ENCODE peak calls at places on chromosomes 2 and 18, in nine cellular contexts. One of them, this sample, is unnamed.

GRCh38 chr18:9927392-9928063 is 13.7 kb downstream of the VAPA start:
- DNase-seq in breast epithelium: no peak
- DNase-seq in uterus: no peak
- DNase-seq in cardiac muscle cell: no peak
- DNase-seq in HepG2: no peak
- DNase-seq in lower lobe of right lung: no peak
- DNase-seq in right lobe of liver: no peak
- DNase-seq in CD8-positive, alpha-beta memory T cell: no peak
- DNase-seq in colonic mucosa: no peak
- DNase-seq in this sample: no peak

GRCh38 chr2:9703701-9704221 is 73.0 kb upstream of the YWHAQ start:
- DNase-seq in breast epithelium: no peak
- DNase-seq in uterus: no peak
- DNase-seq in cardiac muscle cell: no peak
- DNase-seq in HepG2: peak
- DNase-seq in lower lobe of right lung: peak
- DNase-seq in right lobe of liver: no peak
- DNase-seq in CD8-positive, alpha-beta memory T cell: no peak
- DNase-seq in colonic mucosa: peak
- DNase-seq in this sample: peak

GRCh38 chr18:11842562-11842961 is 8.7 kb upstream of the CHMP1B start:
- DNase-seq in breast epithelium: no peak
- DNase-seq in uterus: no peak
- DNase-seq in cardiac muscle cell: no peak
- DNase-seq in HepG2: no peak
- DNase-seq in lower lobe of right lung: no peak
- DNase-seq in right lobe of liver: no peak
- DNase-seq in CD8-positive, alpha-beta memory T cell: no peak
- DNase-seq in colonic mucosa: no peak
- DNase-seq in this sample: no peak

GRCh38 chr2:177282787-177283533 is 18.4 kb upstream of the NFE2L2 start:
- DNase-seq in breast epithelium: no peak
- DNase-seq in uterus: no peak
- DNase-seq in cardiac muscle cell: no peak
- DNase-seq in HepG2: no peak
- DNase-seq in lower lobe of right lung: no peak
- DNase-seq in right lobe of liver: no peak
- DNase-seq in CD8-positive, alpha-beta memory T cell: no peak
- DNase-seq in colonic mucosa: no peak
- DNase-seq in this sample: no peak

GRCh38 chr18:67618061-67618460 is 101.5 kb upstream of the DSEL start:
- DNase-seq in breast epithelium: no peak
- DNase-seq in uterus: no peak
- DNase-seq in cardiac muscle cell: no peak
- DNase-seq in HepG2: no peak
- DNase-seq in lower lobe of right lung: no peak
- DNase-seq in right lobe of liver: no peak
- DNase-seq in CD8-positive, alpha-beta memory T cell: no peak
- DNase-seq in colonic mucosa: no peak
- DNase-seq in this sample: no peak

GRCh38 chr2:95079455-95079776 is 42.2 kb downstream of the MRPS5 start:
- DNase-seq in breast epithelium: no peak
- DNase-seq in uterus: no peak
- DNase-seq in cardiac muscle cell: no peak
- DNase-seq in HepG2: no peak
- DNase-seq in lower lobe of right lung: no peak
- DNase-seq in right lobe of liver: no peak
- DNase-seq in CD8-positive, alpha-beta memory T cell: no peak
- DNase-seq in colonic mucosa: no peak
- DNase-seq in this sample: no peak

GRCh38 chr2:98356729-98357128 is 10.5 kb downstream of the CNGA3 start:
- DNase-seq in breast epithelium: no peak
- DNase-seq in uterus: no peak
- DNase-seq in cardiac muscle cell: no peak
- DNase-seq in HepG2: no peak
- DNase-seq in lower lobe of right lung: no peak
- DNase-seq in right lobe of liver: no peak
- DNase-seq in CD8-positive, alpha-beta memory T cell: no peak
- DNase-seq in colonic mucosa: no peak
- DNase-seq in this sample: no peak

GRCh38 chr2:120992791-120993555 is 257.3 kb downstream of the GLI2 start:
- DNase-seq in breast epithelium: no peak
- DNase-seq in uterus: no peak
- DNase-seq in cardiac muscle cell: no peak
- DNase-seq in HepG2: no peak
- DNase-seq in lower lobe of right lung: no peak
- DNase-seq in right lobe of liver: no peak
- DNase-seq in CD8-positive, alpha-beta memory T cell: no peak
- DNase-seq in colonic mucosa: no peak
- DNase-seq in this sample: no peak

GRCh38 chr2:157304811-157305712 is 20.6 kb downstream of the ERMN start:
- DNase-seq in breast epithelium: no peak
- DNase-seq in uterus: no peak
- DNase-seq in cardiac muscle cell: no peak
- DNase-seq in HepG2: no peak
- DNase-seq in lower lobe of right lung: no peak
- DNase-seq in right lobe of liver: no peak
- DNase-seq in CD8-positive, alpha-beta memory T cell: no peak
- DNase-seq in colonic mucosa: no peak
- DNase-seq in this sample: peak

GRCh38 chr2:133561045-133561852 is 7.0 kb downstream of the NCKAP5 start:
- DNase-seq in breast epithelium: no peak
- DNase-seq in uterus: no peak
- DNase-seq in cardiac muscle cell: peak
- DNase-seq in HepG2: peak
- DNase-seq in lower lobe of right lung: no peak
- DNase-seq in right lobe of liver: no peak
- DNase-seq in CD8-positive, alpha-beta memory T cell: no peak
- DNase-seq in colonic mucosa: peak
- DNase-seq in this sample: peak

GRCh38 chr2:216551234-216551633 is 52.6 kb downstream of the RPL37A start:
- DNase-seq in breast epithelium: no peak
- DNase-seq in uterus: no peak
- DNase-seq in cardiac muscle cell: no peak
- DNase-seq in HepG2: peak
- DNase-seq in lower lobe of right lung: no peak
- DNase-seq in right lobe of liver: no peak
- DNase-seq in CD8-positive, alpha-beta memory T cell: no peak
- DNase-seq in colonic mucosa: peak
- DNase-seq in this sample: peak

GRCh38 chr2:224143521-224143920 is 104.4 kb upstream of the SERPINE2 start:
- DNase-seq in breast epithelium: no peak
- DNase-seq in uterus: no peak
- DNase-seq in cardiac muscle cell: no peak
- DNase-seq in HepG2: no peak
- DNase-seq in lower lobe of right lung: no peak
- DNase-seq in right lobe of liver: no peak
- DNase-seq in CD8-positive, alpha-beta memory T cell: no peak
- DNase-seq in colonic mucosa: no peak
- DNase-seq in this sample: no peak

GRCh38 chr2:224146356-224147160 is 107.5 kb upstream of the SERPINE2 start:
- DNase-seq in breast epithelium: no peak
- DNase-seq in uterus: no peak
- DNase-seq in cardiac muscle cell: peak
- DNase-seq in HepG2: peak
- DNase-seq in lower lobe of right lung: no peak
- DNase-seq in right lobe of liver: no peak
- DNase-seq in CD8-positive, alpha-beta memory T cell: no peak
- DNase-seq in colonic mucosa: no peak
- DNase-seq in this sample: no peak

GRCh38 chr2:224141304-224141703 is 102.2 kb upstream of the SERPINE2 start:
- DNase-seq in breast epithelium: no peak
- DNase-seq in uterus: no peak
- DNase-seq in cardiac muscle cell: no peak
- DNase-seq in HepG2: no peak
- DNase-seq in lower lobe of right lung: no peak
- DNase-seq in right lobe of liver: no peak
- DNase-seq in CD8-positive, alpha-beta memory T cell: no peak
- DNase-seq in colonic mucosa: no peak
- DNase-seq in this sample: no peak

GRCh38 chr2:224145751-224146355 is 106.8 kb upstream of the SERPINE2 start:
- DNase-seq in breast epithelium: no peak
- DNase-seq in uterus: no peak
- DNase-seq in cardiac muscle cell: no peak
- DNase-seq in HepG2: peak
- DNase-seq in lower lobe of right lung: no peak
- DNase-seq in right lobe of liver: no peak
- DNase-seq in CD8-positive, alpha-beta memory T cell: no peak
- DNase-seq in colonic mucosa: peak
- DNase-seq in this sample: peak

GRCh38 chr2:224142397-224143312 is 103.6 kb upstream of the SERPINE2 start:
- DNase-seq in breast epithelium: no peak
- DNase-seq in uterus: no peak
- DNase-seq in cardiac muscle cell: no peak
- DNase-seq in HepG2: no peak
- DNase-seq in lower lobe of right lung: no peak
- DNase-seq in right lobe of liver: no peak
- DNase-seq in CD8-positive, alpha-beta memory T cell: no peak
- DNase-seq in colonic mucosa: no peak
- DNase-seq in this sample: peak
- H3K27ac ChIP-seq in breast epithelium: no peak
- H3K27ac ChIP-seq in uterus: no peak
- H3K27ac ChIP-seq in cardiac muscle cell: no peak
- H3K27ac ChIP-seq in HepG2: no peak
- H3K27ac ChIP-seq in lower lobe of right lung: no peak
- H3K27ac ChIP-seq in right lobe of liver: no peak
- H3K27ac ChIP-seq in CD8-positive, alpha-beta memory T cell: no peak
- H3K27ac ChIP-seq in colonic mucosa: no peak
- H3K27ac ChIP-seq in this sample: peak

DNA sequence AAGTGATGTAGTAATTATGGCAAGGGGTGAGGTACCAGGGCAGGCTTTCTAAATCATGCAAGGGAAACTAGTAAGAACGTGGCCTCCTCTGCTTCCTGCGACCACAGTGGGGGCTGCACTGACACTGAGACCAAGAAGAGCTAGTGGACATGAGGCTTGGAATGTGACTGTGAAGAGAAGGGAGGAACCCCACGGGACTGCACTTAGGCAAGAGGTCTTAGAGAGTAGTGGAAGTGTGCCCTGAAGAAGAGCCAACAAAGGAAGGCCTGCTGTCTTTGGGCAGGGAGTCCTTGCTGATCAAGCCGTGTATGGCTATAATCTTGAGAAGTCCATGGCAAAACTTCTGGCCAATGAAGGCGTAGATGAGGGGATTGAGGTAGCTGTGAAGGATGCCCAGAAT is 8.9 kb upstream of the RUFY4 start:
- DNase-seq in breast epithelium: no peak
- DNase-seq in uterus: no peak
- DNase-seq in cardiac muscle cell: no peak
- DNase-seq in HepG2: no peak
- DNase-seq in lower lobe of right lung: no peak
- DNase-seq in right lobe of liver: no peak
- DNase-seq in CD8-positive, alpha-beta memory T cell: no peak
- DNase-seq in colonic mucosa: no peak
- DNase-seq in this sample: no peak
- H3K27ac ChIP-seq in breast epithelium: no peak
- H3K27ac ChIP-seq in uterus: no peak
- H3K27ac ChIP-seq in cardiac muscle cell: no peak
- H3K27ac ChIP-seq in HepG2: no peak
- H3K27ac ChIP-seq in lower lobe of right lung: no peak
- H3K27ac ChIP-seq in right lobe of liver: no peak
- H3K27ac ChIP-seq in CD8-positive, alpha-beta memory T cell: no peak
- H3K27ac ChIP-seq in colonic mucosa: no peak
- H3K27ac ChIP-seq in this sample: no peak

GRCh38 chr2:206942799-206943478 is 3.6 kb downstream of the CPO start:
- DNase-seq in breast epithelium: no peak
- DNase-seq in uterus: no peak
- DNase-seq in cardiac muscle cell: no peak
- DNase-seq in HepG2: no peak
- DNase-seq in lower lobe of right lung: no peak
- DNase-seq in right lobe of liver: no peak
- DNase-seq in CD8-positive, alpha-beta memory T cell: no peak
- DNase-seq in colonic mucosa: no peak
- DNase-seq in this sample: no peak

GRCh38 chr2:206936006-206936405 is 3.3 kb upstream of the CPO start:
- DNase-seq in breast epithelium: no peak
- DNase-seq in uterus: no peak
- DNase-seq in cardiac muscle cell: no peak
- DNase-seq in HepG2: no peak
- DNase-seq in lower lobe of right lung: no peak
- DNase-seq in right lobe of liver: no peak
- DNase-seq in CD8-positive, alpha-beta memory T cell: no peak
- DNase-seq in colonic mucosa: no peak
- DNase-seq in this sample: no peak

GRCh38 chr2:206937519-206937918 is 1.8 kb upstream of the CPO start:
- DNase-seq in breast epithelium: no peak
- DNase-seq in uterus: no peak
- DNase-seq in cardiac muscle cell: no peak
- DNase-seq in HepG2: no peak
- DNase-seq in lower lobe of right lung: no peak
- DNase-seq in right lobe of liver: no peak
- DNase-seq in CD8-positive, alpha-beta memory T cell: no peak
- DNase-seq in colonic mucosa: no peak
- DNase-seq in this sample: no peak

GRCh38 chr2:206936456-206937222 is 2.7 kb upstream of the CPO start:
- DNase-seq in breast epithelium: no peak
- DNase-seq in uterus: no peak
- DNase-seq in cardiac muscle cell: no peak
- DNase-seq in HepG2: no peak
- DNase-seq in lower lobe of right lung: no peak
- DNase-seq in right lobe of liver: no peak
- DNase-seq in CD8-positive, alpha-beta memory T cell: no peak
- DNase-seq in colonic mucosa: no peak
- DNase-seq in this sample: no peak

GRCh38 chr2:206939340-206939739 is at the start of gene CPO:
- DNase-seq in breast epithelium: no peak
- DNase-seq in uterus: no peak
- DNase-seq in cardiac muscle cell: no peak
- DNase-seq in HepG2: no peak
- DNase-seq in lower lobe of right lung: no peak
- DNase-seq in right lobe of liver: no peak
- DNase-seq in CD8-positive, alpha-beta memory T cell: no peak
- DNase-seq in colonic mucosa: no peak
- DNase-seq in this sample: no peak
- H3K27ac ChIP-seq in breast epithelium: no peak
- H3K27ac ChIP-seq in uterus: no peak
- H3K27ac ChIP-seq in cardiac muscle cell: no peak
- H3K27ac ChIP-seq in HepG2: no peak
- H3K27ac ChIP-seq in lower lobe of right lung: no peak
- H3K27ac ChIP-seq in right lobe of liver: no peak
- H3K27ac ChIP-seq in CD8-positive, alpha-beta memory T cell: no peak
- H3K27ac ChIP-seq in colonic mucosa: no peak
- H3K27ac ChIP-seq in this sample: no peak

DNA sequence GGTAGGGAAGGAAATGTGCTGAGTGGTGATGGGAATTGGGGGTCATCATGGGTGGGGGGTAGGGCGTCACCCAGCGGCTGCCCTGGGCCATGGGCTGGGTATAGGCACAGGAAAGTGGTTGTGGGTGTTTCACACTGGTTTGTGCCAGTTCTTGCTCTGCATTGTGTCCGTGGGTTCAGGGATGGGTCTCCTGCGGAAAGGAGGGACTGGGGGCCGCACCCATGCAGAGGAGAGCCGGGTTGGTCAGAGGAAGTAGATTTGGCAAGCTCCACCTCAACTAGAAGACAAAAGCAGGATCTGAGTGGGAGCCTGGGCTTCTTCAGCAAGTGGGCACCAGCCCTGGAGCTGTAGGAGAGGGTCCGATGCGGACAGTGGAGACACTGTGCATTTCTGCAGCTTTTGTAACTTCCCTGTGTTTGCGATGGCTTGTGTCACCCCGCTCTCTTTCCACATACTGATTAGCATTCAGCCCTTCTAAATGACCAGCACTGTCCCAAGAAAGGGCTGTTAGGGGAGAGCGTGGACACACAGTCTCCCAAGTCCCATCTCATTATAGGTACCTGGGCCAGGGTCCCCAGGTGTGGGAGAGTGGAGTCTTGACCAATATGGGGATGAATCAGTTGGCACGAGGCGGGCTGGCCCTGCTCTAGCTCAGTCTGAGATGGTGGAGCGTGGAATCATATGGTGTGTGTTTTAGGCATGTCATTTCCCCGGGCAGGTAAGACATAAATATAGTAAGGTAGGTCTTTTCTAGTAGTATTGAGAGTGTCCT is 67.2 kb downstream of the LRRFIP1 start:
- DNase-seq in breast epithelium: no peak
- DNase-seq in uterus: peak
- DNase-seq in cardiac muscle cell: no peak
- DNase-seq in HepG2: no peak
- DNase-seq in lower lobe of right lung: peak
- DNase-seq in right lobe of liver: no peak
- DNase-seq in CD8-positive, alpha-beta memory T cell: no peak
- DNase-seq in colonic mucosa: no peak
- DNase-seq in this sample: no peak
- H3K27ac ChIP-seq in breast epithelium: peak
- H3K27ac ChIP-seq in uterus: peak
- H3K27ac ChIP-seq in cardiac muscle cell: peak
- H3K27ac ChIP-seq in HepG2: no peak
- H3K27ac ChIP-seq in lower lobe of right lung: peak
- H3K27ac ChIP-seq in right lobe of liver: no peak
- H3K27ac ChIP-seq in CD8-positive, alpha-beta memory T cell: peak
- H3K27ac ChIP-seq in colonic mucosa: peak
- H3K27ac ChIP-seq in this sample: peak

This sample was measured in brain microvascular endothelial cell.